ENCODE peak calls at places on chromosomes 3 and 15, in ten cellular contexts. B is sigmoid colon, M is tibial nerve, U is neural progenitor cell, D is astrocyte, Y is cardiac muscle cell, Z is mammary epithelial cell, K is thyroid gland, F is prostate gland, O is body of pancreas. A is an unnamed sample.

GRCh38 chr3:188037116-188037718 is 116.7 kb upstream of the LPP start:
- DNase-seq in B (no peak), M (no peak), U (peak; percentile 52), D (peak; percentile 19), Y (peak; percentile 61), Z (peak; percentile 48), K (peak; percentile 30), F (no peak), O (peak; percentile 76), A (peak; percentile 60)

GRCh38 chr15:88221836-88222235 is 34.7 kb downstream of the NTRK3 start:
- DNase-seq in B (no peak), M (no peak), U (no peak), D (no peak), Y (no peak), Z (no peak), K (no peak), F (no peak), O (no peak), A (no peak)

GRCh38 chr15:95174880-95175279 is 943.5 kb downstream of the MCTP2 start:
- DNase-seq in B (no peak), M (peak; percentile 29), U (no peak), D (peak; percentile 68), Y (no peak), Z (no peak), K (no peak), F (no peak), O (no peak), A (no peak)

GRCh38 chr3:173730391-173730790 is 332.8 kb downstream of the NLGN1 start:
- DNase-seq in B (no peak), M (no peak), U (no peak), D (peak; percentile 59), Y (no peak), Z (no peak), K (no peak), F (no peak), O (no peak), A (no peak)

GRCh38 chr3:42497009-42497731 is 5.3 kb upstream of the VIPR1 start:
- DNase-seq in B (peak; percentile 24), M (no peak), U (peak; percentile 79), D (peak; percentile 61), Y (peak; percentile 64), Z (no peak), K (peak; percentile 32), F (no peak), O (peak; percentile 1), A (no peak)

GRCh38 chr15:56320861-56321260 is 44.4 kb upstream of the TEX9 start:
- DNase-seq in B (no peak), M (no peak), U (no peak), D (no peak), Y (no peak), Z (peak; percentile 54), K (no peak), F (no peak), O (no peak), A (no peak)

GRCh38 chr15:44706946-44707636 is 4.0 kb downstream of the PATL2 start:
- DNase-seq in B (no peak), M (no peak), U (no peak), D (no peak), Y (no peak), Z (peak; percentile 80), K (no peak), F (no peak), O (no peak), A (no peak)

GRCh38 chr15:70569718-70570231 is 193.6 kb downstream of the UACA start:
- DNase-seq in B (no peak), M (no peak), U (no peak), D (peak; percentile 66), Y (no peak), Z (peak; percentile 74), K (no peak), F (no peak), O (no peak), A (no peak)

GRCh38 chr3:43346990-43347749 is 60.8 kb downstream of the SNRK start:
- DNase-seq in B (no peak), M (no peak), U (no peak), D (peak; percentile 27), Y (no peak), Z (no peak), K (no peak), F (no peak), O (no peak), A (no peak)

GRCh38 chr3:106428565-106428994 is 559.8 kb upstream of the CBLB start:
- DNase-seq in B (peak; percentile 82), M (peak; percentile 43), U (no peak), D (peak; percentile 100), Y (no peak), Z (peak; percentile 95), K (peak; percentile 5), F (no peak), O (peak; percentile 35), A (peak; percentile 39)

GRCh38 chr15:62760506-62760905 is 282.0 kb upstream of the TPM1 start:
- DNase-seq in B (no peak), M (no peak), U (no peak), D (no peak), Y (no peak), Z (no peak), K (peak; percentile 25), F (no peak), O (no peak), A (no peak)

GRCh38 chr3:168877899-168878298 is 782.2 kb upstream of the GOLIM4 start:
- DNase-seq in B (no peak), M (no peak), U (no peak), D (no peak), Y (no peak), Z (peak; percentile 88), K (no peak), F (peak; percentile 20), O (no peak), A (no peak)

GRCh38 chr3:12501360-12502020 is 17.2 kb downstream of the TSEN2 start:
- DNase-seq in B (no peak), M (peak; percentile 36), U (no peak), D (peak; percentile 10), Y (peak; percentile 50), Z (no peak), K (no peak), F (no peak), O (peak; percentile 71), A (no peak)

DNA sequence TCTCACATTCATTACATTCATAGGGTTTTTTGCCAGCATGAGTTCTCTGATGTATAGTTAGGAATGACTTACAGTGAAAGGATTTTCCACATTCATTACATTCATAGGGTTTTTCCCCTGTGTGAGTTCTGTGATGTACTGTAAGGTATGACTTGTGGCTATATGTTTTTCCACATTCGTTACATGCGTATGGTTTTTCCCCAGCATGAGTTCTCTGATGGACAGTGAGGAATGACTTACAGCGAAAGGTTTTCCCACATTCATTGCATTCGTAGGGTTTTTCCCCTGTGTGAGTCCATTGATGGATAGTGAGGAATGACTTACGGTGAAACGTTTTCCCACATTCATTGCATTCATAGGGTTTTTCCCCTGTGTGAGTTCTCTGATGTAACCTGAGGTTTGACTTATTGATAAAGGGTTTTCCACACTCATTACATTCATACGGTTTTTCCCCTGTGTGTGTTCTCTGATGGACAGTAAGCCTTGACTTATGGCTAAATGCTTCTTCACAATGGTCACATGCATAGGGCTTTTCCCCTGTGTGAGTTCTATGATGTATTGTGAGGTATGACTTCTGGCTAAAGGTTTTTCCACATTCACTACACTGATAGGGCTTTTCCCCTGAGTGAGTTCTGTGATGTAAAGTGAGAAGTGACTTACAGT is 47.4 kb downstream of the ZNF717 start:
- DNase-seq in B (no peak), M (no peak), U (no peak), D (peak; percentile 26), Y (no peak), Z (peak; percentile 9), K (no peak), F (no peak), O (no peak), A (no peak)
- H3K9me3 ChIP-seq in B (peaks cover 64% of the 10 kb centered on the region), M (peaks cover 4% of the 10 kb centered on the region), U (peaks cover 34% of the 10 kb centered on the region), D (peaks cover 63% of the 10 kb centered on the region), Y (no peaks in the 10 kb centered on the region), Z (peaks cover 63% of the 10 kb centered on the region), K (peaks cover 12% of the 10 kb centered on the region), F (no peaks in the 10 kb centered on the region), O (peaks cover 2% of the 10 kb centered on the region), A (peaks cover 29% of the 10 kb centered on the region)

GRCh38 chr3:31289592-31289991 is 243.1 kb upstream of the STT3B start:
- DNase-seq in B (no peak), M (no peak), U (no peak), D (no peak), Y (no peak), Z (no peak), K (no peak), F (no peak), O (no peak), A (no peak)
- H3K4me1 ChIP-seq in B (peaks cover 8% of the 10 kb centered on the region), M (peaks cover 20% of the 10 kb centered on the region), U (peaks cover 40% of the 10 kb centered on the region), D (no peaks in the 10 kb centered on the region), Y (no peaks in the 10 kb centered on the region), Z (peaks cover 44% of the 10 kb centered on the region), K (no peaks in the 10 kb centered on the region), F (no peaks in the 10 kb centered on the region), O (no peaks in the 10 kb centered on the region), A (no peaks in the 10 kb centered on the region)

GRCh38 chr3:53252105-53252946 is 3.5 kb downstream of the TKT start:
- DNase-seq in B (no peak), M (no peak), U (no peak), D (peak; percentile 18), Y (no peak), Z (no peak), K (peak; percentile 70), F (no peak), O (peak; percentile 41), A (no peak)
- H3K4me3 ChIP-seq in B (peak overlapping the region; percentile 86), M (no peak overlapping the region), U (no peak overlapping the region), D (no peak overlapping the region), Y (no peak overlapping the region), Z (peak overlapping the region; percentile 17), K (no peak overlapping the region), F (no peak overlapping the region), O (no peak overlapping the region), A (no peak overlapping the region)

GRCh38 chr15:23069496-23070166 is 30.3 kb upstream of the TUBGCP5 start:
- DNase-seq in B (no peak), M (no peak), U (peak; percentile 48), D (no peak), Y (no peak), Z (no peak), K (no peak), F (no peak), O (no peak), A (no peak)

GRCh38 chr15:23064156-23064555 is 24.8 kb upstream of the TUBGCP5 start:
- DNase-seq in B (no peak), M (no peak), U (no peak), D (no peak), Y (no peak), Z (no peak), K (no peak), F (no peak), O (no peak), A (no peak)

GRCh38 chr15:23072633-23073032 is 33.3 kb upstream of the TUBGCP5 start:
- DNase-seq in B (no peak), M (no peak), U (no peak), D (no peak), Y (no peak), Z (no peak), K (no peak), F (no peak), O (no peak), A (no peak)

GRCh38 chr15:23065836-23066235 is 26.5 kb upstream of the TUBGCP5 start:
- DNase-seq in B (no peak), M (no peak), U (no peak), D (no peak), Y (no peak), Z (no peak), K (no peak), F (no peak), O (no peak), A (no peak)

DNA sequence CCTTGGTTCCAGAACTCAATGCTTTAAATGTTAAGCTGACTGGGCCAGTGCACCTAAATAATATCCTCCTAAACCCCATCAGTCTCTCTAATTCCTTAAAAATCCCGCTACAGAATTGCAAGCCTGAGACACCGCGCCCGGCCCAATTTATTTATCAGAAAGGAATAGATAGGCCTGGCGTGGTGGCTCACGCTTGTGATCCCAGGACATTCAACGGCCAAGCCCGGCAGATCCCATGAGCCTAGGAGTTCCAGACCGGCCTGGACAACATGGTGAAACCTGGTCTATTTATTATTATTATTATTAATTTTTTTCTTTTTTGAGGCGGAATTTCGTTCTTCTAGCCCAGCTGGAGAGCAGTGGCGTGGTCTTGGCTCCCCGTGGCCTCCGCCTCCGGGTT is 28.0 kb upstream of the TUBGCP5 start:
- DNase-seq in B (no peak), M (no peak), U (no peak), D (no peak), Y (no peak), Z (no peak), K (no peak), F (no peak), O (no peak), A (no peak)
- H3K9me3 ChIP-seq in B (no peaks in the 10 kb centered on the region), M (no peaks in the 10 kb centered on the region), U (no peaks in the 10 kb centered on the region), D (no peaks in the 10 kb centered on the region), Y (no peaks in the 10 kb centered on the region), Z (no peaks in the 10 kb centered on the region), K (no peaks in the 10 kb centered on the region), F (no peaks in the 10 kb centered on the region), O (no peaks in the 10 kb centered on the region), A (no peaks in the 10 kb centered on the region)

A was measured in right cardiac atrium.